ENCODE peak calls at places on chromosomes 3 and 15, in seven cellular contexts. One of them, this sample, is unnamed.
A peak's percentile ranks its signal among the peaks of the same experiment; 100 is the strongest.

GRCh38 chr3:113533534-113533892 is 1.2 kb downstream of the SIDT1 start:
- DNase-seq in RWPE1: no peak
- DNase-seq in cardiac fibroblast: no peak
- DNase-seq in NCI-H1105 treated with DMSO at 0.1 percent for 48 hours: peak; percentile 37
- DNase-seq in KBM-7: peak; percentile 32
- DNase-seq in Peyer's patch: peak; percentile 67
- DNase-seq in frontal cortex: no peak
- DNase-seq in this sample: no peak

GRCh38 chr3:114887806-114888205 is 259.3 kb downstream of the ZBTB20 start:
- DNase-seq in NCI-H1105 treated with DMSO at 0.1 percent for 48 hours: no peak
- DNase-seq in cardiac fibroblast: no peak
- DNase-seq in KBM-7: no peak
- DNase-seq in Peyer's patch: no peak
- DNase-seq in frontal cortex: no peak
- DNase-seq in RWPE1: no peak
- DNase-seq in this sample: no peak

GRCh38 chr3:71541313-71541712 is 42.2 kb downstream of the FOXP1 start:
- DNase-seq in Peyer's patch: no peak
- DNase-seq in frontal cortex: no peak
- DNase-seq in RWPE1: no peak
- DNase-seq in KBM-7: no peak
- DNase-seq in NCI-H1105 treated with DMSO at 0.1 percent for 48 hours: no peak
- DNase-seq in cardiac fibroblast: no peak
- DNase-seq in this sample: no peak

GRCh38 chr3:99842826-99843589 is 25.3 kb downstream of the CMSS1 start:
- DNase-seq in Peyer's patch: no peak
- DNase-seq in RWPE1: peak; percentile 48
- DNase-seq in frontal cortex: no peak
- DNase-seq in NCI-H1105 treated with DMSO at 0.1 percent for 48 hours: peak; percentile 58
- DNase-seq in KBM-7: peak; percentile 49
- DNase-seq in cardiac fibroblast: peak; percentile 77
- DNase-seq in this sample: peak; percentile 27

GRCh38 chr3:194671511-194671899 is 486 bp downstream of the LSG1 start:
- DNase-seq in cardiac fibroblast: peak; percentile 64
- DNase-seq in Peyer's patch: no peak
- DNase-seq in RWPE1: peak; percentile 48
- DNase-seq in frontal cortex: no peak
- DNase-seq in KBM-7: peak; percentile 65
- DNase-seq in NCI-H1105 treated with DMSO at 0.1 percent for 48 hours: peak; percentile 63
- DNase-seq in this sample: peak; percentile 59

GRCh38 chr15:38846351-38846750 is 281.7 kb upstream of the RASGRP1 start:
- DNase-seq in KBM-7: no peak
- DNase-seq in cardiac fibroblast: no peak
- DNase-seq in Peyer's patch: no peak
- DNase-seq in NCI-H1105 treated with DMSO at 0.1 percent for 48 hours: no peak
- DNase-seq in frontal cortex: no peak
- DNase-seq in RWPE1: no peak
- DNase-seq in this sample: no peak

GRCh38 chr15:70266412-70267089 is 168.8 kb upstream of the TLE3 start:
- DNase-seq in RWPE1: no peak
- DNase-seq in NCI-H1105 treated with DMSO at 0.1 percent for 48 hours: peak; percentile 12
- DNase-seq in Peyer's patch: peak; percentile 80
- DNase-seq in cardiac fibroblast: peak; percentile 57
- DNase-seq in KBM-7: peak; percentile 84
- DNase-seq in frontal cortex: no peak
- DNase-seq in this sample: no peak

GRCh38 chr15:101081900-101082299 is 162.7 kb downstream of the LRRK1 start:
- DNase-seq in frontal cortex: no peak
- DNase-seq in cardiac fibroblast: no peak
- DNase-seq in KBM-7: no peak
- DNase-seq in RWPE1: no peak
- DNase-seq in Peyer's patch: no peak
- DNase-seq in NCI-H1105 treated with DMSO at 0.1 percent for 48 hours: no peak
- DNase-seq in this sample: no peak

GRCh38 chr3:63954182-63954581 is 42.0 kb upstream of the SCAANT1 start:
- DNase-seq in NCI-H1105 treated with DMSO at 0.1 percent for 48 hours: no peak
- DNase-seq in frontal cortex: no peak
- DNase-seq in Peyer's patch: no peak
- DNase-seq in KBM-7: no peak
- DNase-seq in RWPE1: peak; percentile 52
- DNase-seq in cardiac fibroblast: peak; percentile 49
- DNase-seq in this sample: no peak

GRCh38 chr3:13372656-13373055 is 47.5 kb downstream of the NUP210 start:
- DNase-seq in NCI-H1105 treated with DMSO at 0.1 percent for 48 hours: no peak
- DNase-seq in Peyer's patch: no peak
- DNase-seq in frontal cortex: no peak
- DNase-seq in RWPE1: no peak
- DNase-seq in cardiac fibroblast: no peak
- DNase-seq in KBM-7: no peak
- DNase-seq in this sample: no peak

GRCh38 chr3:29255854-29256696 is 24.8 kb upstream of the RBMS3 start:
- DNase-seq in NCI-H1105 treated with DMSO at 0.1 percent for 48 hours: no peak
- DNase-seq in cardiac fibroblast: peak; percentile 46
- DNase-seq in frontal cortex: no peak
- DNase-seq in RWPE1: no peak
- DNase-seq in KBM-7: no peak
- DNase-seq in Peyer's patch: no peak
- DNase-seq in this sample: no peak

GRCh38 chr3:152458023-152458724 is 189.4 kb downstream of the MBNL1 start:
- DNase-seq in KBM-7: no peak
- DNase-seq in cardiac fibroblast: no peak
- DNase-seq in Peyer's patch: no peak
- DNase-seq in NCI-H1105 treated with DMSO at 0.1 percent for 48 hours: no peak
- DNase-seq in RWPE1: no peak
- DNase-seq in frontal cortex: no peak
- DNase-seq in this sample: no peak

GRCh38 chr15:66646799-66647198 is 55.2 kb upstream of the SMAD6 start:
- DNase-seq in NCI-H1105 treated with DMSO at 0.1 percent for 48 hours: no peak
- DNase-seq in RWPE1: no peak
- DNase-seq in Peyer's patch: no peak
- DNase-seq in KBM-7: no peak
- DNase-seq in frontal cortex: no peak
- DNase-seq in cardiac fibroblast: no peak
- DNase-seq in this sample: no peak

GRCh38 chr15:99542828-99543227 is 23.0 kb upstream of the MEF2A start:
- DNase-seq in frontal cortex: no peak
- DNase-seq in Peyer's patch: no peak
- DNase-seq in cardiac fibroblast: peak; percentile 73
- DNase-seq in NCI-H1105 treated with DMSO at 0.1 percent for 48 hours: no peak
- DNase-seq in KBM-7: no peak
- DNase-seq in RWPE1: no peak
- DNase-seq in this sample: no peak

GRCh38 chr15:69758810-69759410 is 306.3 kb downstream of the RPLP1 start:
- DNase-seq in RWPE1: no peak
- DNase-seq in NCI-H1105 treated with DMSO at 0.1 percent for 48 hours: no peak
- DNase-seq in Peyer's patch: peak; percentile 95
- DNase-seq in KBM-7: peak; percentile 98
- DNase-seq in frontal cortex: no peak
- DNase-seq in cardiac fibroblast: peak; percentile 58
- DNase-seq in this sample: no peak

This sample was measured in NCI-H510A treated with DMSO at 0.1 percent for 48 hours.